ENCODE peak calls at places on chromosomes 13 and 19, in nine cellular contexts. One of them, this sample, is unnamed.

GRCh38 chr13:39900106-39900750 is 244.8 kb downstream of the COG6 start:
- DNase-seq in cardiac muscle cell: peak; percentile 81
- DNase-seq in foreskin fibroblast: no peak
- DNase-seq in HCT116: no peak
- DNase-seq in heart right ventricle: no peak
- DNase-seq in adrenal gland: no peak
- DNase-seq in esophagus squamous epithelium: no peak
- DNase-seq in body of pancreas: no peak
- DNase-seq in lung: no peak
- DNase-seq in this sample: no peak

GRCh38 chr19:34300380-34300779 is 46.0 kb downstream of the GARRE1 start:
- DNase-seq in cardiac muscle cell: no peak
- DNase-seq in foreskin fibroblast: no peak
- DNase-seq in HCT116: no peak
- DNase-seq in heart right ventricle: no peak
- DNase-seq in adrenal gland: no peak
- DNase-seq in esophagus squamous epithelium: no peak
- DNase-seq in body of pancreas: no peak
- DNase-seq in lung: no peak
- DNase-seq in this sample: peak; percentile 46

GRCh38 chr19:38034153-38034835 is 127.3 kb downstream of the SIPA1L3 start:
- DNase-seq in cardiac muscle cell: peak; percentile 19
- DNase-seq in foreskin fibroblast: no peak
- DNase-seq in HCT116: no peak
- DNase-seq in heart right ventricle: no peak
- DNase-seq in adrenal gland: peak; percentile 8
- DNase-seq in esophagus squamous epithelium: no peak
- DNase-seq in body of pancreas: no peak
- DNase-seq in lung: no peak
- DNase-seq in this sample: no peak

GRCh38 chr13:93847162-93847561 is 620.6 kb downstream of the GPC6 start:
- DNase-seq in cardiac muscle cell: peak; percentile 69
- DNase-seq in foreskin fibroblast: peak; percentile 50
- DNase-seq in HCT116: no peak
- DNase-seq in heart right ventricle: no peak
- DNase-seq in adrenal gland: no peak
- DNase-seq in esophagus squamous epithelium: no peak
- DNase-seq in body of pancreas: no peak
- DNase-seq in lung: no peak
- DNase-seq in this sample: no peak

GRCh38 chr13:72890546-72890945 is 108.6 kb downstream of the PIBF1 start:
- DNase-seq in cardiac muscle cell: no peak
- DNase-seq in foreskin fibroblast: no peak
- DNase-seq in HCT116: no peak
- DNase-seq in heart right ventricle: no peak
- DNase-seq in adrenal gland: no peak
- DNase-seq in esophagus squamous epithelium: no peak
- DNase-seq in body of pancreas: no peak
- DNase-seq in lung: no peak
- DNase-seq in this sample: no peak

GRCh38 chr13:66586489-66586888 is 643.6 kb downstream of the PCDH9 start:
- DNase-seq in cardiac muscle cell: peak; percentile 74
- DNase-seq in foreskin fibroblast: no peak
- DNase-seq in HCT116: no peak
- DNase-seq in heart right ventricle: no peak
- DNase-seq in adrenal gland: no peak
- DNase-seq in esophagus squamous epithelium: no peak
- DNase-seq in body of pancreas: no peak
- DNase-seq in lung: no peak
- DNase-seq in this sample: no peak

GRCh38 chr19:8337728-8338127 is 5.3 kb downstream of the KANK3 start:
- DNase-seq in cardiac muscle cell: no peak
- DNase-seq in foreskin fibroblast: no peak
- DNase-seq in HCT116: no peak
- DNase-seq in heart right ventricle: no peak
- DNase-seq in adrenal gland: no peak
- DNase-seq in esophagus squamous epithelium: no peak
- DNase-seq in body of pancreas: no peak
- DNase-seq in lung: no peak
- DNase-seq in this sample: no peak

GRCh38 chr19:57280913-57281425 is 684 bp downstream of the ZNF460 start:
- DNase-seq in cardiac muscle cell: no peak
- DNase-seq in foreskin fibroblast: no peak
- DNase-seq in HCT116: no peak
- DNase-seq in heart right ventricle: no peak
- DNase-seq in adrenal gland: peak; percentile 26
- DNase-seq in esophagus squamous epithelium: no peak
- DNase-seq in body of pancreas: no peak
- DNase-seq in lung: no peak
- DNase-seq in this sample: no peak

GRCh38 chr13:72970301-72970880 is 88.4 kb upstream of the KLF5 start:
- DNase-seq in cardiac muscle cell: no peak
- DNase-seq in foreskin fibroblast: no peak
- DNase-seq in HCT116: no peak
- DNase-seq in heart right ventricle: no peak
- DNase-seq in adrenal gland: no peak
- DNase-seq in esophagus squamous epithelium: no peak
- DNase-seq in body of pancreas: no peak
- DNase-seq in lung: no peak
- DNase-seq in this sample: no peak

GRCh38 chr19:4624733-4625362 is 14.5 kb upstream of the TNFAIP8L1 start:
- DNase-seq in cardiac muscle cell: peak; percentile 41
- DNase-seq in foreskin fibroblast: no peak
- DNase-seq in HCT116: peak; percentile 65
- DNase-seq in heart right ventricle: no peak
- DNase-seq in adrenal gland: no peak
- DNase-seq in esophagus squamous epithelium: no peak
- DNase-seq in body of pancreas: no peak
- DNase-seq in lung: no peak
- DNase-seq in this sample: no peak

GRCh38 chr19:46428278-46429141 is at the start of gene PNMA8C:
- DNase-seq in cardiac muscle cell: peak; percentile 67
- DNase-seq in foreskin fibroblast: peak; percentile 63
- DNase-seq in HCT116: no peak
- DNase-seq in heart right ventricle: peak; percentile 80
- DNase-seq in adrenal gland: peak; percentile 97
- DNase-seq in esophagus squamous epithelium: no peak
- DNase-seq in body of pancreas: peak; percentile 68
- DNase-seq in lung: peak; percentile 51
- DNase-seq in this sample: peak; percentile 81

GRCh38 chr19:18789883-18790565 is 1.1 kb downstream of the COMP start:
- DNase-seq in cardiac muscle cell: peak; percentile 40
- DNase-seq in foreskin fibroblast: no peak
- DNase-seq in HCT116: no peak
- DNase-seq in heart right ventricle: no peak
- DNase-seq in adrenal gland: peak; percentile 42
- DNase-seq in esophagus squamous epithelium: no peak
- DNase-seq in body of pancreas: peak; percentile 40
- DNase-seq in lung: no peak
- DNase-seq in this sample: no peak

GRCh38 chr13:101579291-101579802 is 126.9 kb downstream of the ITGBL1 start:
- DNase-seq in cardiac muscle cell: peak; percentile 25
- DNase-seq in foreskin fibroblast: peak; percentile 47
- DNase-seq in HCT116: no peak
- DNase-seq in heart right ventricle: no peak
- DNase-seq in adrenal gland: no peak
- DNase-seq in esophagus squamous epithelium: no peak
- DNase-seq in body of pancreas: no peak
- DNase-seq in lung: no peak
- DNase-seq in this sample: peak; percentile 28

GRCh38 chr19:29665826-29666633 is 769 bp downstream of the PLEKHF1 start:
- DNase-seq in cardiac muscle cell: peak; percentile 73
- DNase-seq in foreskin fibroblast: no peak
- DNase-seq in HCT116: no peak
- DNase-seq in heart right ventricle: peak; percentile 76
- DNase-seq in adrenal gland: peak; percentile 71
- DNase-seq in esophagus squamous epithelium: no peak
- DNase-seq in body of pancreas: no peak
- DNase-seq in lung: no peak
- DNase-seq in this sample: peak; percentile 73

GRCh38 chr13:74132152-74132767 is 1.9 kb downstream of the KLF12 start:
- DNase-seq in cardiac muscle cell: peak; percentile 20
- DNase-seq in foreskin fibroblast: no peak
- DNase-seq in HCT116: no peak
- DNase-seq in heart right ventricle: no peak
- DNase-seq in adrenal gland: no peak
- DNase-seq in esophagus squamous epithelium: no peak
- DNase-seq in body of pancreas: no peak
- DNase-seq in lung: no peak
- DNase-seq in this sample: peak; percentile 28

GRCh38 chr19:20423381-20424207 is 142.0 kb downstream of the ZNF737 start:
- DNase-seq in cardiac muscle cell: peak; percentile 88
- DNase-seq in foreskin fibroblast: peak; percentile 35
- DNase-seq in HCT116: no peak
- DNase-seq in heart right ventricle: peak; percentile 57
- DNase-seq in adrenal gland: peak; percentile 70
- DNase-seq in esophagus squamous epithelium: no peak
- DNase-seq in body of pancreas: peak; percentile 62
- DNase-seq in lung: peak; percentile 68
- DNase-seq in this sample: peak; percentile 53

GRCh38 chr19:46481947-46482346 is 10.6 kb upstream of the PNMA8A start:
- DNase-seq in cardiac muscle cell: peak; percentile 63
- DNase-seq in foreskin fibroblast: no peak
- DNase-seq in HCT116: no peak
- DNase-seq in heart right ventricle: no peak
- DNase-seq in adrenal gland: peak; percentile 40
- DNase-seq in esophagus squamous epithelium: no peak
- DNase-seq in body of pancreas: no peak
- DNase-seq in lung: no peak
- DNase-seq in this sample: no peak

GRCh38 chr19:30784850-30785459 is 412.8 kb downstream of the ZNF536 start:
- DNase-seq in cardiac muscle cell: peak; percentile 50
- DNase-seq in foreskin fibroblast: no peak
- DNase-seq in HCT116: no peak
- DNase-seq in heart right ventricle: peak; percentile 39
- DNase-seq in adrenal gland: peak; percentile 65
- DNase-seq in esophagus squamous epithelium: no peak
- DNase-seq in body of pancreas: peak; percentile 44
- DNase-seq in lung: peak; percentile 60
- DNase-seq in this sample: peak; percentile 68

GRCh38 chr19:46471116-46471733 is at the start of gene PNMA8A:
- DNase-seq in cardiac muscle cell: peak; percentile 92
- DNase-seq in foreskin fibroblast: peak; percentile 62
- DNase-seq in HCT116: no peak
- DNase-seq in heart right ventricle: peak; percentile 75
- DNase-seq in adrenal gland: peak; percentile 85
- DNase-seq in esophagus squamous epithelium: no peak
- DNase-seq in body of pancreas: peak; percentile 66
- DNase-seq in lung: peak; percentile 51
- DNase-seq in this sample: peak; percentile 46

GRCh38 chr13:97000295-97000925 is 6.1 kb upstream of the OXGR1 start:
- DNase-seq in cardiac muscle cell: peak; percentile 75
- DNase-seq in foreskin fibroblast: peak; percentile 44
- DNase-seq in HCT116: no peak
- DNase-seq in heart right ventricle: no peak
- DNase-seq in adrenal gland: no peak
- DNase-seq in esophagus squamous epithelium: no peak
- DNase-seq in body of pancreas: no peak
- DNase-seq in lung: no peak
- DNase-seq in this sample: no peak

GRCh38 chr13:111233080-111233479 is 87.4 kb upstream of the TEX29 start:
- DNase-seq in cardiac muscle cell: no peak
- DNase-seq in foreskin fibroblast: no peak
- DNase-seq in HCT116: no peak
- DNase-seq in heart right ventricle: no peak
- DNase-seq in adrenal gland: no peak
- DNase-seq in esophagus squamous epithelium: no peak
- DNase-seq in body of pancreas: no peak
- DNase-seq in lung: no peak
- DNase-seq in this sample: no peak
- H3K4me3 ChIP-seq in cardiac muscle cell: no peak overlapping the region
- H3K4me3 ChIP-seq in foreskin fibroblast: no peak overlapping the region
- H3K4me3 ChIP-seq in HCT116: no peak overlapping the region
- H3K4me3 ChIP-seq in heart right ventricle: no peak overlapping the region
- H3K4me3 ChIP-seq in adrenal gland: no peak overlapping the region
- H3K4me3 ChIP-seq in esophagus squamous epithelium: no peak overlapping the region
- H3K4me3 ChIP-seq in body of pancreas: no peak overlapping the region
- H3K4me3 ChIP-seq in lung: no peak overlapping the region
- H3K4me3 ChIP-seq in this sample: no peak overlapping the region

GRCh38 chr13:79043208-79043607 is 362.8 kb downstream of the RBM26 start:
- DNase-seq in cardiac muscle cell: no peak
- DNase-seq in foreskin fibroblast: no peak
- DNase-seq in HCT116: no peak
- DNase-seq in heart right ventricle: no peak
- DNase-seq in adrenal gland: no peak
- DNase-seq in esophagus squamous epithelium: no peak
- DNase-seq in body of pancreas: no peak
- DNase-seq in lung: no peak
- DNase-seq in this sample: no peak
- TF ChIP-seq CTCF in cardiac muscle cell: no peak
- TF ChIP-seq CTCF in foreskin fibroblast: no peak
- TF ChIP-seq CTCF in HCT116: no peak
- TF ChIP-seq CTCF in heart right ventricle: no peak
- TF ChIP-seq CTCF in adrenal gland: no peak
- TF ChIP-seq CTCF in esophagus squamous epithelium: no peak
- TF ChIP-seq CTCF in body of pancreas: no peak
- TF ChIP-seq CTCF in lung: no peak
- TF ChIP-seq CTCF in this sample: no peak

DNA sequence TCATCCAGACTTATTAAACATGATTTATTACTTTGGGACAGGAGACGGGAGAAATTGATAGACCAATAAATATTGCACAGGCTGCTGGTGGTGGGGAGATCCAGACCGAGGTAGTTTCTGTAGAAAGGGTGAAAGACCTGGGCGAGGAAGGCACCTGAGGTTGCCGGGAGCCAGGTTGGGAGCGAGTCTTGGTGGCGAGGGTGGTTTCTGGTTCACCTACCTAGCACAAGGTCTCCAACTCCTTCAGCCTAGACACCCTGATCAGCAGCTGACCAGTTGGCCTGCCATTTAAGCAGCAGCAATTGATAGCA is 7.0 kb downstream of the EMP3 start:
- DNase-seq in cardiac muscle cell: no peak
- DNase-seq in foreskin fibroblast: no peak
- DNase-seq in HCT116: no peak
- DNase-seq in heart right ventricle: no peak
- DNase-seq in adrenal gland: no peak
- DNase-seq in esophagus squamous epithelium: no peak
- DNase-seq in body of pancreas: no peak
- DNase-seq in lung: no peak
- DNase-seq in this sample: no peak
- H3K4me3 ChIP-seq in cardiac muscle cell: peak overlapping the region; percentile 5
- H3K4me3 ChIP-seq in foreskin fibroblast: no peak overlapping the region
- H3K4me3 ChIP-seq in HCT116: no peak overlapping the region
- H3K4me3 ChIP-seq in heart right ventricle: peak overlapping the region; percentile 49
- H3K4me3 ChIP-seq in adrenal gland: peak overlapping the region; percentile 44
- H3K4me3 ChIP-seq in esophagus squamous epithelium: peak overlapping the region; percentile 54
- H3K4me3 ChIP-seq in body of pancreas: no peak overlapping the region
- H3K4me3 ChIP-seq in lung: no peak overlapping the region
- H3K4me3 ChIP-seq in this sample: peak overlapping the region; percentile 1

DNA sequence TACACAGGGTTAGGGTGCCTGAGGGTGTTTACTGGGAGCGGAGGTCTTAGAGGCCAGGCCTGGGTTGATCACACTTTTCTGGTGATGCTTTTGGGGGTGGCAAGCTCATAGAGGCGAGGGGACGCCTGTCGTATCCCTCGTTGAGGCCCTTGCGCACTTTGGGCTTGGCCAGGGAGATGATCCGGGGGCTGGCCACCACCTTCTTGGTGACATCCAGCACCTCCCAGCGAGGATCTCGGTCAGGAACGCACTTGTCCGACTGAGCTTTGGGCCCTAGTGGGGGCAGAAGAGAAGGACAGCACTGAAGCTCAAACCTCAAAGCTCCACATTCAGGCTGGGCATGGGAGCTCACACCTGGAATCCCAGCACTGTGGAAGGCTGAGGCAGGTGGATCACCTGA is 17.6 kb upstream of the MIER2 start:
- DNase-seq in cardiac muscle cell: no peak
- DNase-seq in foreskin fibroblast: no peak
- DNase-seq in HCT116: no peak
- DNase-seq in heart right ventricle: no peak
- DNase-seq in adrenal gland: no peak
- DNase-seq in esophagus squamous epithelium: no peak
- DNase-seq in body of pancreas: no peak
- DNase-seq in lung: no peak
- DNase-seq in this sample: no peak
- TF ChIP-seq CTCF in cardiac muscle cell: no peak
- TF ChIP-seq CTCF in foreskin fibroblast: no peak
- TF ChIP-seq CTCF in HCT116: no peak
- TF ChIP-seq CTCF in heart right ventricle: no peak
- TF ChIP-seq CTCF in adrenal gland: no peak
- TF ChIP-seq CTCF in esophagus squamous epithelium: no peak
- TF ChIP-seq CTCF in body of pancreas: no peak
- TF ChIP-seq CTCF in lung: no peak
- TF ChIP-seq CTCF in this sample: no peak

This sample was measured in mucosa of descending colon.